ENCODE peak calls at places on chromosomes 7 and 10, in four cellular contexts. R is IMR-90, N is mammary epithelial cell, V is PC-3. G is an unnamed sample. For H3K9me3, the result is how much of the 10 kb centered on the place peaks cover.

GRCh38 chr10:62582804-62583208 is 208.6 kb downstream of the ZNF365 start:
- DNase-seq in R (peak), N (peak), V (peak), G (peak)

GRCh38 chr10:66180651-66181318 is 745.1 kb upstream of the LRRTM3 start:
- DNase-seq in R (peak), N (peak), V (peak), G (no peak)

GRCh38 chr10:86556933-86557649 is 35.5 kb upstream of the WAPL start:
- DNase-seq in R (no peak), N (no peak), V (no peak), G (no peak)

GRCh38 chr7:14125998-14126397 is 136.5 kb upstream of the ETV1 start:
- DNase-seq in R (peak), N (no peak), V (no peak), G (no peak)

GRCh38 chr10:114115661-114116060 is 58.3 kb downstream of the CCDC186 start:
- DNase-seq in R (no peak), N (no peak), V (no peak), G (no peak)

GRCh38 chr7:2509298-2509906 is 10.2 kb upstream of the LFNG start:
- DNase-seq in R (no peak), N (no peak), V (no peak), G (no peak)

GRCh38 chr7:92944633-92945032 is 108.3 kb upstream of the CDK6 start:
- DNase-seq in R (peak), N (no peak), V (no peak), G (no peak)

GRCh38 chr10:4174197-4174596 is 389.2 kb upstream of the KLF6 start:
- DNase-seq in R (no peak), N (no peak), V (peak), G (peak)

GRCh38 chr7:2431260-2431867 is 28.0 kb downstream of the CHST12 start:
- DNase-seq in R (no peak), N (no peak), V (peak), G (no peak)

GRCh38 chr10:43355749-43356371 is 15.6 kb upstream of the FXYD4 start:
- DNase-seq in R (no peak), N (peak), V (peak), G (peak)

GRCh38 chr7:45105588-45106188 is 5.8 kb downstream of the TBRG4 start:
- DNase-seq in R (no peak), N (no peak), V (no peak), G (no peak)

GRCh38 chr7:49776994-49777393 is 3.6 kb downstream of the VWC2 start:
- DNase-seq in R (no peak), N (no peak), V (no peak), G (no peak)

GRCh38 chr7:6680146-6680545 is 26.6 kb downstream of the ZNF12 start:
- DNase-seq in R (no peak), N (no peak), V (no peak), G (no peak)
- H3K9me3 ChIP-seq in R (half or more), N (half or more), V (half or more), G (under half)

GRCh38 chr10:109191341-109191740 is 732.0 kb downstream of the XPNPEP1 start:
- DNase-seq in R (no peak), N (no peak), V (no peak), G (no peak)
- H3K9me3 ChIP-seq in R (under half), N (under half), V (under half), G (under half)

GRCh38 chr7:42550706-42551470 is 313.9 kb upstream of the GLI3 start:
- DNase-seq in R (no peak), N (no peak), V (peak), G (no peak)
- H3K9me3 ChIP-seq in R (under half), N (under half), V (under half), G (under half)

GRCh38 chr7:391411-391951 is 101.5 kb downstream of the FOXL3 start:
- DNase-seq in R (no peak), N (peak), V (no peak), G (no peak)
- H3K9me3 ChIP-seq in R (under half), N (under half), V (under half), G (under half)

DNA sequence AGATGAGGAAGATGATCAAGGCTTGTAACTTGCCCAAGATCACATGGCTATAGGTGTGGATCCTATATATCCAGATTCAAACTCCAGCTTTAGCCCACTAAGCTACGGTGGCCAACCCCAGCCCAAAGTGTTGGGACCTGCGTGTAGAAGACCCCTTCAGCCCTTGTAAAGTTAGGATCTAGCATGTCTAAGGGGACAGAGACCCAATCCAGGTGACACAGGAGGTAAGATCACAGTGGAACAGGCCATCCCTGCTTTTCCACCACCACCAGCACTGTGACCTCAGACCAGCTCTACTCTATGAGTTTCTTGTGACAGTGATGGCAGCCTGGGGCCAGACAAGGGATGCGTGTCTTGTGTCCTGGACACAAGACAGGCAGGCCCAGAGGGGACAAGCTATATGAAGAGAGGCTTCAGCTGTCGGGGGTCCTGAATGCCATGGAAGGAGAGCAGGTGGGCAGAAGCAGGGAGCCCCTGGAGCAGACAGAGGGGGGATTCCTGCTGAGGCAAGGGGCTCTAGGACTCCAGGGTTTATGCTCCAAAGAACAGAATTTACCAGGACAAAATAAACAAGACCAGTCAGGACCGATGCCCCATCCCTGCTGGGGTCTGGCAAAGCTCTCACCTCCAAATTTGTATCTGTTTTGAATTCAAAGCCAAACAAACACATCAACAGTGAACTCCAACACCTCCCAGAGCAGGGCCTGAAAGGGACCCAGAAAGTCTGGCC is 10.4 kb downstream of the GPRIN2 start:
- DNase-seq in R (no peak), N (no peak), V (no peak), G (no peak)
- H3K9me3 ChIP-seq in R (under half), N (under half), V (under half), G (under half)

DNA sequence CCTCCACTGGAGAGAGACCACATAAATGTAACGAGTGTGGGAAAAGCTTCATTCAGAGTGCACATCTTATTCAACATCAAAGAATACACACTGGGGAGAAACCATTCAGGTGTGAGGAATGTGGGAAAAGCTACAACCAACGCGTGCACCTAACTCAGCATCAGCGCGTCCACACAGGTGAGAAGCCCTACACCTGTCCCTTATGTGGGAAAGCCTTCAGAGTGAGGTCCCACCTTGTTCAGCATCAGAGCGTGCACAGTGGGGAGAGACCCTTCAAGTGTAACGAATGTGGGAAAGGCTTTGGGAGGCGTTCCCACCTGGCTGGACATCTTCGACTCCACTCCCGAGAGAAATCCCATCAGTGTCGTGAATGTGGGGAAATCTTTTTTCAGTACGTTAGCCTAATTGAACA is 20.6 kb downstream of the FAM200A start:
- DNase-seq in R (no peak), N (no peak), V (no peak), G (no peak)
- H3K9me3 ChIP-seq in R (half or more), N (under half), V (under half), G (under half)